ENCODE peak calls at places on chromosomes 12 and 14, in six cellular contexts. F is keratinocyte, R is neuronal stem cell, N is substantia nigra, W is PC-9, Y is GM23248. X is an unnamed sample.

GRCh38 chr12:57726151-57726883 is 12.2 kb downstream of the AGAP2 start:
- DNase-seq in F (peak; percentile 38), R (peak; percentile 78), N (no peak), W (peak; percentile 85), Y (peak; percentile 95), X (no peak)

GRCh38 chr12:95118138-95118787 is 44.8 kb upstream of the NR2C1 start:
- DNase-seq in F (no peak), R (no peak), N (no peak), W (no peak), Y (peak; percentile 88), X (no peak)

GRCh38 chr12:55694188-55694515 is 13.6 kb downstream of the ITGA7 start:
- DNase-seq in F (no peak), R (no peak), N (no peak), W (no peak), Y (no peak), X (no peak)

GRCh38 chr14:50943261-50943942 is 881 bp downstream of the PYGL start:
- DNase-seq in F (no peak), R (peak; percentile 63), N (no peak), W (peak; percentile 77), Y (peak; percentile 54), X (no peak)

GRCh38 chr12:15074351-15074750 is 101.5 kb downstream of the PDE6H start:
- DNase-seq in F (no peak), R (no peak), N (no peak), W (no peak), Y (no peak), X (no peak)

GRCh38 chr12:124898200-124898950 is 16.1 kb downstream of the UBC start:
- DNase-seq in F (no peak), R (no peak), N (peak; percentile 44), W (peak; percentile 69), Y (peak; percentile 71), X (no peak)

GRCh38 chr12:105453306-105453705 is 122.8 kb downstream of the C12orf75 start:
- DNase-seq in F (no peak), R (no peak), N (no peak), W (no peak), Y (peak; percentile 42), X (no peak)

GRCh38 chr14:62674833-62675232 is 370.4 kb downstream of the KCNH5 start:
- DNase-seq in F (no peak), R (no peak), N (no peak), W (no peak), Y (no peak), X (no peak)

GRCh38 chr14:77055981-77056380 is 27.5 kb upstream of the IRF2BPL start:
- DNase-seq in F (no peak), R (no peak), N (no peak), W (no peak), Y (no peak), X (no peak)

GRCh38 chr14:101001311-101002069 is 98.0 kb upstream of the RTL1 start:
- DNase-seq in F (no peak), R (no peak), N (no peak), W (no peak), Y (peak; percentile 91), X (no peak)

GRCh38 chr14:50233335-50234250 is 2.2 kb upstream of the SOS2 start:
- DNase-seq in F (no peak), R (no peak), N (no peak), W (no peak), Y (no peak), X (no peak)

GRCh38 chr14:92967346-92967926 is 44.5 kb downstream of the CHGA start:
- DNase-seq in F (no peak), R (no peak), N (no peak), W (no peak), Y (peak; percentile 22), X (no peak)

GRCh38 chr14:92971601-92972180 is 48.7 kb downstream of the CHGA start:
- DNase-seq in F (no peak), R (no peak), N (no peak), W (no peak), Y (no peak), X (no peak)

GRCh38 chr14:92969470-92970232 is 46.7 kb downstream of the CHGA start:
- DNase-seq in F (no peak), R (no peak), N (no peak), W (no peak), Y (no peak), X (no peak)

GRCh38 chr14:92970233-92970625 is 47.3 kb downstream of the CHGA start:
- DNase-seq in F (no peak), R (no peak), N (no peak), W (no peak), Y (no peak), X (no peak)

DNA sequence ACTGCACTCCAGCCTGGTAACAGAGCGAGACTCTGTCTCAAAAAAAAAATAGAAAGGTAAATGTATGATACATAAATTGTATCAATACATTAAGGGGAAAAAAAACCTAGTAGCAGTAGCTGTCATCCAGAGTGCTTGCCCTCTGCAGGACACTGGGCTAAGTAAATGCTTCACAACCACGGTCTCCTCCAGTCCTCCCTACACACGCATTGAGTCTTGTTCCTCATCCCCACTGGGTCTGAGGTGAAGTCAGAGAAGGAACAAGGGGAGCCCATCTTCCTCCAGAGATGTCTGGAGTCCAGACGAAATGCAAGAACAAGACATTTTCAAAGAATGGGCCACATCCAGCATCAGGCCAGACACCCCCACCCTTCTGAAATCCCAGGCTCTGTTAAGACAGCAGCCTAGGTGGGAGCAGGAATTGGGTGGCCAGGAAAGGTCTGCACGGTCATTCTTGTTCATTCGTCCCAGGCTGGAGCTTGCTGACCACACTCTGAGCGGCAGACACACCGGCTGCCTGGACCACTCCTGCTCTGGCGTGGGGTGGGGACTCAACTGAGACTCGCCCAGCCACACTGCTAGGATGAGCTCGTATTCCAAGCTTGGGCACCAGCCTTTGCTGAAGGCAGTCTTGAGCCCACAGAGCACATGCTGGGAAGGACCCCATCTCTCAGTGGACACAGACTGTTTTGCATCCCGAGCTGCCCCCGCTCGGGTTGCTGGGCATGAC is 45.5 kb downstream of the CHGA start:
- DNase-seq in F (no peak), R (no peak), N (no peak), W (no peak), Y (no peak), X (no peak)
- H3K27ac ChIP-seq in F (no peak overlapping the region), R (no peak overlapping the region), N (no peak overlapping the region), W (no peak overlapping the region), Y (no peak overlapping the region), X (no peak overlapping the region)

GRCh38 chr12:2806700-2807099 is 5.8 kb upstream of the ITFG2 start:
- DNase-seq in F (no peak), R (no peak), N (no peak), W (no peak), Y (no peak), X (no peak)

GRCh38 chr12:2801044-2801783 is 6.4 kb downstream of the FKBP4 start:
- DNase-seq in F (no peak), R (no peak), N (no peak), W (no peak), Y (no peak), X (no peak)

GRCh38 chr12:2805146-2805525 is 7.3 kb upstream of the ITFG2 start:
- DNase-seq in F (no peak), R (no peak), N (no peak), W (no peak), Y (no peak), X (no peak)

GRCh38 chr12:2804390-2805145 is 7.9 kb upstream of the ITFG2 start:
- DNase-seq in F (no peak), R (no peak), N (no peak), W (no peak), Y (peak; percentile 55), X (no peak)

DNA sequence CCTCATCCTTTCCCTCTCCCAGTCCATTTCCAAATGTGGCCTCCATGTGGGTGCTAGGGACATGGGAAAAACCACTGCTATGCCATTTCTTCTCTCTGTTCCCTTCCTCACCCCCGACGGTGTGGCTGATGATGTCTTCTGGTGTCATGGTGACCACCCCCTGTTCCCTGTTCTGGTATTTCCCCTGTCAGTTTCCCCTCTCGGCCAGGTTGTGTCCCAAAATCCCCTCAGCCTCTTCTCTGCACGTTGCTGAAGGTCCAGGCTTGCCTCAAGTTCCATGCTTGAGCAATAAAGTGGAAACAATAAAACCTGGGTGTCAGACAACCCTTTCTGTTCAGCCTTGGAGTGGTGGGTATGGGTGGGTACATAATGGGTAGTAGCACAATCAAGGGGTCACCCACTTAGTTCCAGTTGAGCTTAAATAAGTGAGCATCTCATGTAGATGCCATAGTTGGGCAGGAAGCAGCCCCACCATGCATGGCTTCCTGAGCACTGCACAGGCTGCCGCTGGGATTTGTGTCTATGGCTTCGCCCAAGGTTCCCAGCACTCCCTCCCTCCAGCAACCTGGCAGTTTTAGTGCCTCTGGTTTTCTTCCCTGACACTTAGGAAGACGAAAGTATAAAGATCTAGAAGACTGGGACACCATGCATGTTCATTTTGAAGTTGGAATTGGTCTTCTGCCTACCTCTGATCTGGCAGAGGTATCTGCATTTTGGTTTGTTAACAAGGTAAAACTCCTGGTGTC is 8.7 kb upstream of the ITFG2 start:
- DNase-seq in F (no peak), R (no peak), N (no peak), W (no peak), Y (no peak), X (no peak)
- H3K27ac ChIP-seq in F (no peak overlapping the region), R (no peak overlapping the region), N (no peak overlapping the region), W (no peak overlapping the region), Y (no peak overlapping the region), X (no peak overlapping the region)

GRCh38 chr12:12713932-12714275 is 3.3 kb upstream of the CDKN1B start:
- DNase-seq in F (no peak), R (no peak), N (no peak), W (no peak), Y (no peak), X (no peak)

GRCh38 chr12:12715459-12716150 is 1.6 kb upstream of the CDKN1B start:
- DNase-seq in F (no peak), R (no peak), N (no peak), W (peak; percentile 17), Y (peak; percentile 28), X (no peak)

GRCh38 chr12:12716151-12716844 is 870 bp upstream of the CDKN1B start:
- DNase-seq in F (no peak), R (no peak), N (no peak), W (peak; percentile 19), Y (peak; percentile 58), X (no peak)

GRCh38 chr12:12715128-12715458 is 2.1 kb upstream of the CDKN1B start:
- DNase-seq in F (no peak), R (no peak), N (no peak), W (no peak), Y (no peak), X (no peak)

GRCh38 chr12:12714276-12715001 is 2.7 kb upstream of the CDKN1B start:
- DNase-seq in F (no peak), R (no peak), N (no peak), W (peak; percentile 47), Y (peak; percentile 64), X (no peak)
- H3K27ac ChIP-seq in F (peak overlapping the region; percentile 48), R (no peak overlapping the region), N (peak overlapping the region; percentile 99), W (no peak overlapping the region), Y (peak overlapping the region; percentile 12), X (peak overlapping the region; percentile 100)

DNA sequence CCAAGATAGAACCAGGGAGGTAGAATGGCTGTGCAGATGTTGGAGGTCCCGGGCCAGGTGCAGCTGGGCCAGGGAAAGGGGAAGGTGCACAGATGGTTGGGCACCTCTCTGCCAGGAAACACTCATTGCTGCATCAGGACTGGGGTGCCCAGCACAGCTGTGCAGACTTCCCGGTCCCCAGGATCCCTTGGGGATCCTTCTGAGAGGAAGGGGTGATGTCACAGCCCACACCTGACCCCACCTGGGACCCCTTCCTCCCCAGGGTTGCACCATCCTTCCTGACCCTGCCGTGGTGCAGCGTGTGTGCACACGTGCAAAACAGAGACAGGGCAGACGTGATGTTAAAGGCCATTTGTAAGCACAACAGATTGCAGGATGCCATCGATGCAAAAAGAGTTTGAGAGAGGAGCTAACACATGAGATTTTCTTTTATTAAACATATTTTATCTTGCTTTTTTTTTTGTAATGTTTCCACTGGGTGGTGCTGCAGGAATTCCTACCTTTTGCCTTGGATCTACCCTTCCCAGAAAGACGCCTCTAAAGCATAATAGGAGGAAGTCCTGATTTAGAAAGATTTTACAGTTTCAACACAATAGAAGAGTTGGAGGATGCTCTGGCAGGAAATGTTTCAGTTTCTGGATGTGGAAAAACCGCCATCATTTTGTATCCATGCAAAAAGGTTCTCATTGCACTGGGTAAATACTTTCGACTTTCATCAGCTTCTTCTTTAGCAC is 14.8 kb downstream of the ELK3 start:
- DNase-seq in F (no peak), R (no peak), N (no peak), W (no peak), Y (no peak), X (peak; percentile 14)
- H3K27ac ChIP-seq in F (no peak overlapping the region), R (no peak overlapping the region), N (no peak overlapping the region), W (peak overlapping the region; percentile 50), Y (peak overlapping the region; percentile 79), X (no peak overlapping the region)

X was measured in HL-60.